ENCODE peak calls at places on chromosomes 3 and 15, in eight cellular contexts. W is GM12891; K is activated CD8-positive, alpha-beta memory T cell treated with anti-CD3 and anti-CD28 coated beads, Interleukin-2, amount 50 U/mL, for 4 hours; V is activated effector memory CD4-positive, alpha-beta T cell treated with anti-CD3 and anti-CD28 coated beads, Interleukin-2, amount 50 U/mL, for 16 hours; D is activated T-helper 1 cell treated with anti-CD3 and anti-CD28 coated beads, Interleukin-2, amount 50 U/mL, for 16 hours; G is ACHN; U is ecto neural progenitor cell; Z is NCI-H2081. B is an unnamed sample.

GRCh38 chr3:37999836-38000235 is 9.2 kb downstream of the VILL start:
- DNase-seq in U (no peak), W (no peak), G (no peak), D (no peak), Z (no peak), V (peak; percentile 63), K (peak; percentile 7), B (no peak)

GRCh38 chr15:89129123-89129815 is 41.0 kb downstream of the ABHD2 start:
- DNase-seq in W (peak; percentile 30), V (peak; percentile 86), G (peak; percentile 53), U (peak; percentile 58), D (peak; percentile 21), K (peak; percentile 70), Z (peak; percentile 61), B (no peak)

GRCh38 chr3:81218023-81218422 is 543.4 kb downstream of the GBE1 start:
- DNase-seq in K (no peak), Z (peak; percentile 21), D (no peak), U (no peak), G (peak; percentile 62), V (no peak), W (no peak), B (no peak)

GRCh38 chr3:187183210-187183862 is 13.9 kb upstream of the RTP1 start:
- DNase-seq in K (no peak), W (no peak), G (no peak), D (no peak), V (no peak), U (no peak), Z (no peak), B (no peak)

GRCh38 chr3:3307491-3307890 is 128.0 kb upstream of the CRBN start:
- DNase-seq in D (no peak), U (no peak), Z (no peak), V (no peak), G (no peak), W (no peak), K (no peak), B (no peak)

GRCh38 chr3:31562525-31562924 is 29.8 kb downstream of the STT3B start:
- DNase-seq in D (no peak), U (peak; percentile 52), G (no peak), W (no peak), V (peak; percentile 68), K (peak; percentile 38), Z (no peak), B (no peak)

GRCh38 chr15:58087870-58088269 is 22.4 kb upstream of the ALDH1A2 start:
- DNase-seq in Z (no peak), U (no peak), W (no peak), D (no peak), V (no peak), G (no peak), K (no peak), B (no peak)

GRCh38 chr15:43285609-43286037 is 18.9 kb upstream of the TGM5 start:
- DNase-seq in K (peak; percentile 48), U (no peak), W (peak; percentile 51), D (no peak), V (peak; percentile 70), G (peak; percentile 55), Z (peak; percentile 77), B (no peak)

GRCh38 chr3:42849017-42849416 is 26.7 kb downstream of the CYP8B1 start:
- DNase-seq in U (no peak), G (no peak), Z (no peak), K (no peak), D (no peak), V (no peak), W (no peak), B (no peak)

GRCh38 chr3:24296441-24297205 is 198.0 kb downstream of the THRB start:
- DNase-seq in D (no peak), W (no peak), Z (no peak), U (no peak), K (no peak), G (no peak), V (no peak), B (no peak)

GRCh38 chr15:83659011-83659811 is 5.3 kb downstream of the ADAMTSL3 start:
- DNase-seq in K (no peak), W (no peak), D (no peak), G (no peak), V (no peak), Z (no peak), U (no peak), B (no peak)

GRCh38 chr15:67145710-67146109 is 80.3 kb downstream of the SMAD3 start:
- DNase-seq in W (no peak), G (no peak), D (no peak), Z (no peak), V (no peak), K (no peak), U (no peak), B (peak; percentile 82)

GRCh38 chr3:113211370-113212154 is at the start of gene BOC:
- DNase-seq in V (no peak), W (peak; percentile 49), K (no peak), D (no peak), Z (peak; percentile 44), U (peak; percentile 73), G (peak; percentile 17), B (no peak)

GRCh38 chr15:71252036-71252898 is 137.0 kb downstream of the THSD4 start:
- DNase-seq in D (no peak), Z (no peak), K (no peak), V (no peak), U (no peak), W (no peak), G (no peak), B (no peak)

GRCh38 chr3:2603734-2604297 is 505.1 kb downstream of the CNTN4 start:
- DNase-seq in Z (no peak), W (no peak), G (no peak), V (no peak), D (no peak), K (no peak), U (no peak), B (no peak)

GRCh38 chr3:127274200-127274599 is 13.6 kb downstream of the PRR20G start:
- DNase-seq in V (no peak), Z (no peak), G (no peak), U (peak; percentile 19), K (no peak), W (no peak), D (no peak), B (no peak)

GRCh38 chr3:133928136-133928893 is 32.6 kb upstream of the RAB6B start:
- DNase-seq in D (no peak), G (no peak), V (no peak), Z (no peak), K (no peak), U (no peak), W (no peak), B (peak; percentile 85)

GRCh38 chr3:101381809-101382208 is 61.4 kb upstream of the IMPG2 start:
- DNase-seq in Z (peak; percentile 64), D (no peak), W (no peak), G (peak; percentile 49), K (no peak), V (no peak), U (no peak), B (no peak)

GRCh38 chr3:41682996-41683395 is 278.9 kb downstream of the ULK4 start:
- DNase-seq in V (no peak), Z (no peak), U (no peak), K (no peak), G (peak; percentile 92), D (no peak), W (no peak), B (no peak)

GRCh38 chr3:150303776-150304175 is 104.3 kb upstream of the TSC22D2 start:
- DNase-seq in Z (no peak), K (no peak), W (no peak), U (no peak), G (no peak), D (no peak), V (no peak), B (no peak)

GRCh38 chr3:138796761-138797160 is 38.0 kb downstream of the PIK3CB start:
- DNase-seq in W (no peak), Z (no peak), D (no peak), V (no peak), G (no peak), K (no peak), U (no peak), B (no peak)

GRCh38 chr15:94324117-94324826 is 92.9 kb downstream of the MCTP2 start:
- DNase-seq in D (peak; percentile 7), G (peak; percentile 48), V (peak; percentile 81), Z (peak; percentile 74), U (peak; percentile 64), W (peak; percentile 25), K (peak; percentile 59), B (no peak)

GRCh38 chr15:92606126-92606835 is 49.3 kb downstream of the FAM174B start:
- DNase-seq in K (no peak), W (no peak), U (no peak), D (no peak), V (peak; percentile 10), Z (no peak), G (no peak), B (no peak)

GRCh38 chr3:59774613-59775012 is 724.8 kb upstream of the CFAP20DC start:
- DNase-seq in G (peak; percentile 38), Z (no peak), K (no peak), W (no peak), V (no peak), D (no peak), U (no peak), B (no peak)

GRCh38 chr15:90161946-90162345 is 39.2 kb upstream of the SEMA4B start:
- DNase-seq in K (no peak), U (no peak), W (no peak), G (no peak), D (no peak), V (no peak), Z (no peak), B (no peak)

GRCh38 chr15:38528279-38528678 is 36.3 kb downstream of the RASGRP1 start:
- DNase-seq in K (no peak), D (no peak), Z (no peak), G (no peak), U (no peak), W (no peak), V (no peak), B (no peak)

GRCh38 chr15:78265752-78266224 is 1.4 kb downstream of the DNAJA4 start:
- DNase-seq in Z (no peak), D (no peak), W (no peak), V (no peak), G (no peak), K (no peak), U (no peak), B (no peak)

GRCh38 chr3:150469031-150469930 is 61.2 kb downstream of the TSC22D2 start:
- DNase-seq in D (no peak), U (no peak), G (peak; percentile 94), W (no peak), V (no peak), Z (no peak), K (no peak), B (no peak)

GRCh38 chr15:71447328-71448250 is 332.3 kb downstream of the THSD4 start:
- DNase-seq in K (no peak), Z (no peak), V (no peak), G (peak; percentile 45), D (no peak), U (peak; percentile 30), W (no peak), B (no peak)

GRCh38 chr3:186971578-186971977 is 41.3 kb downstream of the ST6GAL1 start:
- DNase-seq in U (no peak), K (no peak), D (no peak), G (no peak), W (no peak), V (no peak), Z (no peak), B (no peak)

GRCh38 chr3:85081191-85081895 is 122.6 kb downstream of the CADM2 start:
- DNase-seq in U (no peak), W (no peak), G (no peak), V (no peak), K (no peak), D (no peak), Z (no peak), B (no peak)

GRCh38 chr3:13475871-13476590 is 4.1 kb upstream of the HDAC11 start:
- DNase-seq in Z (no peak), K (no peak), V (no peak), G (no peak), D (no peak), U (no peak), W (no peak), B (peak; percentile 37)

GRCh38 chr3:114839476-114839875 is 307.6 kb downstream of the ZBTB20 start:
- DNase-seq in D (no peak), U (no peak), V (no peak), W (no peak), K (no peak), G (no peak), Z (no peak), B (no peak)

GRCh38 chr3:150786791-150787190 is 23.8 kb upstream of the SIAH2 start:
- DNase-seq in U (no peak), W (no peak), Z (no peak), V (no peak), G (no peak), D (no peak), K (no peak), B (no peak)